ENCODE peak calls at places on chromosomes 13 and 19, in five cellular contexts. D is thoracic aorta, L is brain microvascular endothelial cell, O is endothelial cell, R is mesothelial cell of epicardium. F is an unnamed sample.

GRCh38 chr13:67219113-67219512 is 11.0 kb downstream of the PCDH9 start:
- DNase-seq in R (no peak), L (no peak), D (no peak), O (no peak), F (no peak)

GRCh38 chr13:112991611-112992010 is 22.6 kb downstream of the MCF2L start:
- DNase-seq in O (no peak), L (no peak), R (no peak), D (no peak), F (no peak)

GRCh38 chr19:31149306-31149975 is 199.8 kb downstream of the TSHZ3 start:
- DNase-seq in L (no peak), R (no peak), O (no peak), D (no peak), F (peak)

GRCh38 chr13:76889254-76889653 is 3.0 kb upstream of the KCTD12 start:
- DNase-seq in O (no peak), L (no peak), R (no peak), D (no peak), F (no peak)

GRCh38 chr13:37492741-37493514 is 105.6 kb downstream of the POSTN start:
- DNase-seq in L (peak), R (no peak), D (no peak), O (no peak), F (no peak)

GRCh38 chr13:113666324-113666660 is 727 bp upstream of the GRK1 start:
- DNase-seq in O (no peak), D (no peak), R (peak), L (no peak), F (no peak)

GRCh38 chr19:56071151-56071550 is 49.9 kb downstream of the ZNF787 start:
- DNase-seq in O (peak), D (no peak), R (no peak), L (no peak), F (peak)

GRCh38 chr19:6935069-6935468 is 47.7 kb downstream of the ADGRE1 start:
- DNase-seq in R (no peak), O (no peak), L (no peak), D (no peak), F (no peak)

GRCh38 chr13:41827507-41828213 is 133.2 kb downstream of the VWA8 start:
- DNase-seq in R (no peak), O (no peak), D (peak), L (peak), F (no peak)

GRCh38 chr19:35748106-35749020 is at the start of gene LIN37:
- DNase-seq in O (peak), D (peak), L (peak), R (peak), F (peak)
- TF ChIP-seq CTCF in O (no peak), D (no peak), L (peak), R (no peak), F (no peak)

GRCh38 chr19:12610540-12611360 is at the start of the genes ZNF490 and ZNF791:
- DNase-seq in R (peak), D (peak), O (peak), L (peak), F (peak)
- TF ChIP-seq CTCF in R (no peak), D (no peak), O (no peak), L (peak), F (no peak)

GRCh38 chr19:49127674-49128544 is 8.6 kb downstream of the PPFIA3 start:
- DNase-seq in D (peak), L (peak), R (peak), O (peak), F (peak)
- TF ChIP-seq CTCF in D (no peak), L (no peak), R (no peak), O (no peak), F (no peak)

GRCh38 chr13:99935772-99936171 is 35.8 kb downstream of the ZIC5 start:
- DNase-seq in D (no peak), R (no peak), O (no peak), L (no peak), F (no peak)
- TF ChIP-seq CTCF in D (no peak), R (no peak), O (no peak), L (no peak), F (no peak)